ENCODE peak calls at places on chromosomes 6 and 20, in nine cellular contexts. One of them, this sample, is unnamed.

GRCh38 chr20:9279905-9280304 is 211.0 kb downstream of the PLCB4 start:
- DNase-seq in transverse colon: no peak
- DNase-seq in anterior cingulate cortex: no peak
- DNase-seq in iris pigment epithelial cell: no peak
- DNase-seq in heart left ventricle: no peak
- DNase-seq in T-helper 2 cell: no peak
- DNase-seq in Daoy: no peak
- DNase-seq in CD4-positive, alpha-beta T cell: no peak
- DNase-seq in NCI-H2029 treated with DMSO at 0.1 percent for 48 hours: no peak
- DNase-seq in this sample: no peak

GRCh38 chr20:38601216-38602184 is at the start of gene ARHGAP40:
- DNase-seq in iris pigment epithelial cell: peak; percentile 31
- DNase-seq in anterior cingulate cortex: no peak
- DNase-seq in Daoy: peak; percentile 58
- DNase-seq in NCI-H2029 treated with DMSO at 0.1 percent for 48 hours: no peak
- DNase-seq in CD4-positive, alpha-beta T cell: no peak
- DNase-seq in heart left ventricle: no peak
- DNase-seq in T-helper 2 cell: no peak
- DNase-seq in transverse colon: peak; percentile 11
- DNase-seq in this sample: no peak

GRCh38 chr20:3420211-3420707 is 12.8 kb upstream of the DNAAF9 start:
- DNase-seq in Daoy: peak; percentile 32
- DNase-seq in heart left ventricle: peak; percentile 63
- DNase-seq in iris pigment epithelial cell: peak; percentile 82
- DNase-seq in CD4-positive, alpha-beta T cell: no peak
- DNase-seq in NCI-H2029 treated with DMSO at 0.1 percent for 48 hours: peak; percentile 91
- DNase-seq in anterior cingulate cortex: no peak
- DNase-seq in T-helper 2 cell: no peak
- DNase-seq in transverse colon: peak; percentile 35
- DNase-seq in this sample: no peak

GRCh38 chr20:47354388-47354709 is 2.1 kb downstream of the ZMYND8 start:
- DNase-seq in transverse colon: no peak
- DNase-seq in NCI-H2029 treated with DMSO at 0.1 percent for 48 hours: no peak
- DNase-seq in Daoy: no peak
- DNase-seq in anterior cingulate cortex: no peak
- DNase-seq in T-helper 2 cell: no peak
- DNase-seq in heart left ventricle: no peak
- DNase-seq in CD4-positive, alpha-beta T cell: no peak
- DNase-seq in iris pigment epithelial cell: no peak
- DNase-seq in this sample: no peak

GRCh38 chr6:113595921-113596376 is 261.2 kb upstream of the MARCKS start:
- DNase-seq in NCI-H2029 treated with DMSO at 0.1 percent for 48 hours: no peak
- DNase-seq in heart left ventricle: peak; percentile 31
- DNase-seq in anterior cingulate cortex: no peak
- DNase-seq in T-helper 2 cell: no peak
- DNase-seq in CD4-positive, alpha-beta T cell: no peak
- DNase-seq in transverse colon: no peak
- DNase-seq in Daoy: peak; percentile 51
- DNase-seq in iris pigment epithelial cell: peak; percentile 35
- DNase-seq in this sample: no peak

GRCh38 chr6:34152806-34153565 is 7.1 kb upstream of the GRM4 start:
- DNase-seq in transverse colon: no peak
- DNase-seq in heart left ventricle: no peak
- DNase-seq in CD4-positive, alpha-beta T cell: no peak
- DNase-seq in anterior cingulate cortex: no peak
- DNase-seq in T-helper 2 cell: no peak
- DNase-seq in iris pigment epithelial cell: no peak
- DNase-seq in NCI-H2029 treated with DMSO at 0.1 percent for 48 hours: no peak
- DNase-seq in Daoy: no peak
- DNase-seq in this sample: no peak

GRCh38 chr20:54061106-54061881 is 9.1 kb downstream of the BCAS1 start:
- DNase-seq in NCI-H2029 treated with DMSO at 0.1 percent for 48 hours: no peak
- DNase-seq in T-helper 2 cell: no peak
- DNase-seq in CD4-positive, alpha-beta T cell: no peak
- DNase-seq in transverse colon: no peak
- DNase-seq in anterior cingulate cortex: no peak
- DNase-seq in heart left ventricle: no peak
- DNase-seq in iris pigment epithelial cell: peak; percentile 11
- DNase-seq in Daoy: peak; percentile 7
- DNase-seq in this sample: no peak

GRCh38 chr20:25507385-25508082 is 77.8 kb downstream of the NINL start:
- DNase-seq in transverse colon: no peak
- DNase-seq in CD4-positive, alpha-beta T cell: no peak
- DNase-seq in anterior cingulate cortex: no peak
- DNase-seq in Daoy: no peak
- DNase-seq in iris pigment epithelial cell: no peak
- DNase-seq in T-helper 2 cell: no peak
- DNase-seq in heart left ventricle: no peak
- DNase-seq in NCI-H2029 treated with DMSO at 0.1 percent for 48 hours: no peak
- DNase-seq in this sample: no peak

GRCh38 chr6:15952231-15953151 is 176.4 kb upstream of the MYLIP start:
- DNase-seq in iris pigment epithelial cell: no peak
- DNase-seq in NCI-H2029 treated with DMSO at 0.1 percent for 48 hours: no peak
- DNase-seq in heart left ventricle: no peak
- DNase-seq in anterior cingulate cortex: no peak
- DNase-seq in CD4-positive, alpha-beta T cell: no peak
- DNase-seq in T-helper 2 cell: no peak
- DNase-seq in Daoy: no peak
- DNase-seq in transverse colon: no peak
- DNase-seq in this sample: no peak

This sample was measured in caudate nucleus.